ENCODE peak calls at places on chromosomes 5 and 9, in ten cellular contexts. W is CD8-positive, alpha-beta T cell; D is lung; C is CD4-positive, CD25-positive, alpha-beta regulatory T cell; X is GM23338; G is A673; P is HCT116; J is psoas muscle; I is endothelial cell of umbilical vein; S is dorsolateral prefrontal cortex. Z is an unnamed sample.

GRCh38 chr9:104841601-104842106 is 77.7 kb downstream of the NIPSNAP3B start:
- DNase-seq in S (no peak), G (no peak), D (peak; percentile 35), P (no peak), I (no peak), W (no peak), C (no peak), X (no peak), J (no peak), Z (no peak)

GRCh38 chr9:129483467-129484324 is 137.2 kb downstream of the C9orf50 start:
- DNase-seq in D (peak; percentile 87), S (peak; percentile 46), P (peak; percentile 72), W (no peak), X (peak; percentile 65), J (peak; percentile 89), G (peak; percentile 80), C (no peak), I (peak; percentile 64), Z (no peak)

GRCh38 chr5:6449465-6450158 is 953 bp downstream of the UBE2QL1 start:
- DNase-seq in X (peak; percentile 11), I (no peak), G (peak; percentile 28), C (no peak), P (no peak), D (no peak), J (no peak), W (no peak), S (no peak), Z (no peak)

GRCh38 chr5:173926359-173926758 is 38.2 kb downstream of the CPEB4 start:
- DNase-seq in S (no peak), W (no peak), J (no peak), P (no peak), I (no peak), D (no peak), G (no peak), C (no peak), X (no peak), Z (no peak)

GRCh38 chr5:32021771-32022170 is 152.3 kb downstream of the GOLPH3 start:
- DNase-seq in D (no peak), X (no peak), P (no peak), I (no peak), G (no peak), W (no peak), S (no peak), C (no peak), J (no peak), Z (no peak)

GRCh38 chr5:96125335-96125891 is 163.8 kb upstream of the ELL2 start:
- DNase-seq in C (no peak), X (no peak), W (no peak), S (no peak), D (no peak), I (peak; percentile 70), G (no peak), J (no peak), P (no peak), Z (no peak)

GRCh38 chr5:8981496-8981895 is 564.4 kb downstream of the SEMA5A start:
- DNase-seq in J (no peak), S (no peak), P (no peak), C (no peak), D (no peak), W (no peak), X (no peak), I (no peak), G (no peak), Z (peak; percentile 5)

GRCh38 chr9:31390352-31391025 is 994.0 kb upstream of the ACO1 start:
- DNase-seq in X (no peak), C (peak; percentile 7), I (peak; percentile 6), G (peak; percentile 30), W (no peak), S (no peak), P (no peak), J (no peak), D (no peak), Z (no peak)

GRCh38 chr9:114166103-114166470 is 10.8 kb downstream of the COL27A1 start:
- DNase-seq in X (no peak), D (no peak), C (no peak), I (no peak), P (no peak), G (no peak), J (no peak), W (no peak), S (no peak), Z (no peak)

DNA sequence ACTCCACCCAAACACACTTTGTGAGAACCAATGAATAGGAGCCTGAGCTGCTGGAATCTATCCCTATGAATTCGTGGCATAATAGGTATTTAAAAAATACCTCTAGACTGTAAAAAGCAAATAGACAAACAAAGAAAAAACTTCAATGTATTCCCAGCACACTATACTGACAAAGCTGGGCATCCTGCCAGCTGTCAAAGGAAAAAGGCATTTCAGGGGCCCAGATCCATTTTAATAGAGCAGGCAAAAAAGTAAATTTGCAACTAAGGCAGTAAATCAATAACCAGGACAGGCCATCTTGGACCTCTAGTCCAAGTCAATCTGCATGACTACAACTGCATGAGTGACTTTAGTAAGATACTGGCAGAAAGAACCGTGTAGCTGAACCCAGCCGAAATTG is 25.6 kb upstream of the LARP1 start:
- DNase-seq in W (no peak), I (no peak), X (no peak), D (no peak), J (no peak), C (no peak), S (no peak), G (peak; percentile 19), P (no peak), Z (no peak)
- H3K27ac ChIP-seq in W (no peak overlapping the region), I (no peak overlapping the region), X (no peak overlapping the region), D (no peak overlapping the region), J (no peak overlapping the region), C (no peak overlapping the region), S (no peak overlapping the region), G (no peak overlapping the region), P (no peak overlapping the region), Z (no peak overlapping the region)

GRCh38 chr9:120928015-120928719 is 1.6 kb upstream of the TRAF1 start:
- DNase-seq in G (peak; percentile 28), X (peak; percentile 68), J (peak; percentile 40), C (no peak), I (peak; percentile 62), W (no peak), S (no peak), D (peak; percentile 58), P (no peak), Z (no peak)
- H3K27ac ChIP-seq in G (peak overlapping the region; percentile 68), X (no peak overlapping the region), J (peak overlapping the region; percentile 90), C (peak overlapping the region; percentile 99), I (peak overlapping the region; percentile 69), W (peak overlapping the region; percentile 83), S (peak overlapping the region; percentile 96), D (peak overlapping the region; percentile 98), P (peak overlapping the region; percentile 47), Z (peak overlapping the region; percentile 66)

GRCh38 chr5:168428552-168428951 is 57.7 kb upstream of the RARS1 start:
- DNase-seq in S (no peak), P (no peak), W (no peak), C (no peak), G (no peak), J (no peak), I (no peak), X (no peak), D (no peak), Z (no peak)
- H3K27ac ChIP-seq in S (no peak overlapping the region), P (no peak overlapping the region), W (no peak overlapping the region), C (no peak overlapping the region), G (no peak overlapping the region), J (no peak overlapping the region), I (no peak overlapping the region), X (no peak overlapping the region), D (no peak overlapping the region), Z (no peak overlapping the region)

GRCh38 chr5:91311168-91311696 is 71.9 kb downstream of the ARRDC3 start:
- DNase-seq in S (no peak), I (no peak), P (no peak), J (no peak), X (no peak), C (no peak), G (no peak), W (no peak), D (no peak), Z (no peak)

GRCh38 chr5:91311697-91312501 is 71.2 kb downstream of the ARRDC3 start:
- DNase-seq in I (peak; percentile 97), X (peak; percentile 28), P (peak; percentile 91), W (peak; percentile 53), D (peak; percentile 87), G (peak; percentile 75), S (no peak), J (peak; percentile 84), C (peak; percentile 93), Z (peak; percentile 84)

GRCh38 chr5:91307023-91307422 is 76.1 kb downstream of the ARRDC3 start:
- DNase-seq in W (no peak), P (no peak), J (peak; percentile 74), S (no peak), X (no peak), G (no peak), D (no peak), C (no peak), I (no peak), Z (no peak)

DNA sequence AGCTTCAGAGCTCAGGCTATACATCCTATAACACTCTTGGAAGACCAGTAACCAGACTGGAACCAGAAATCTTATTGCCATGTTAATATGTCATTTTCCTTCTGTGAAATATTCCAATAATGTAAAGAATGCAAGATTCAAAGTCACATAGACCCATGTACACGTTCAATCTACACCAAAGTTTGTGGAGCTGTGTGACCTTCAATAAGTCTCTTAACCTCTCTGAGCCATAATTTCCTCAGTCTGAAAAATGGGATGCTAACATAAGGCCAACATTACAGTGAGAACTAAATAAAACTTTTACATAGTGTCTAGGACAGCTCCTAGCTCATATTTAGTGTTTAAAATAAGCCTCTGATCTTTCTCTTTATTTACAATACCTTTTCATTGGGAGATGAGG is 70.4 kb downstream of the ARRDC3 start:
- DNase-seq in P (no peak), I (peak; percentile 10), X (no peak), D (no peak), J (no peak), C (peak; percentile 20), G (no peak), W (no peak), S (no peak), Z (no peak)
- H3K27ac ChIP-seq in P (no peak overlapping the region), I (peak overlapping the region; percentile 100), X (no peak overlapping the region), D (no peak overlapping the region), J (peak overlapping the region; percentile 97), C (peak overlapping the region; percentile 77), G (peak overlapping the region; percentile 77), W (no peak overlapping the region), S (peak overlapping the region; percentile 74), Z (peak overlapping the region; percentile 85)

GRCh38 chr5:45113726-45114125 is 305.0 kb downstream of the MRPS30 start:
- DNase-seq in P (no peak), W (no peak), G (no peak), J (no peak), I (no peak), D (no peak), S (no peak), X (no peak), C (no peak), Z (no peak)

GRCh38 chr5:45109636-45110035 is 300.9 kb downstream of the MRPS30 start:
- DNase-seq in D (no peak), C (no peak), S (no peak), I (no peak), P (no peak), X (peak; percentile 42), G (no peak), J (no peak), W (no peak), Z (no peak)

GRCh38 chr5:45105491-45105994 is 296.8 kb downstream of the MRPS30 start:
- DNase-seq in I (no peak), P (no peak), S (no peak), W (no peak), D (no peak), J (no peak), X (no peak), G (no peak), C (no peak), Z (no peak)

GRCh38 chr5:45109062-45109461 is 300.3 kb downstream of the MRPS30 start:
- DNase-seq in C (no peak), J (no peak), G (no peak), I (no peak), D (no peak), W (no peak), S (no peak), P (no peak), X (peak; percentile 16), Z (no peak)

GRCh38 chr5:45110399-45110798 is 301.7 kb downstream of the MRPS30 start:
- DNase-seq in I (no peak), G (no peak), P (no peak), D (no peak), S (no peak), J (no peak), X (peak; percentile 31), C (no peak), W (no peak), Z (no peak)
- H3K27ac ChIP-seq in I (no peak overlapping the region), G (no peak overlapping the region), P (no peak overlapping the region), D (no peak overlapping the region), S (no peak overlapping the region), J (no peak overlapping the region), X (peak overlapping the region; percentile 83), C (no peak overlapping the region), W (no peak overlapping the region), Z (no peak overlapping the region)